ENCODE peak calls at places on chromosomes 3 and 15, in seven cellular contexts. Y is IMR-90, D is neuronal stem cell, C is mesenchymal stem cell, Z is mesendoderm, T is H1, I is trophoblast cell. K is an unnamed sample.

GRCh38 chr15:100222349-100222715 is 119.4 kb downstream of the ADAMTS17 start:
- DNase-seq in C (no peak), T (no peak), Z (no peak), I (no peak), Y (no peak), D (no peak), K (no peak)

GRCh38 chr15:67813104-67813634 is 12.1 kb upstream of the SKOR1 start:
- DNase-seq in T (no peak), I (no peak), Z (no peak), D (no peak), C (no peak), Y (no peak), K (peak; percentile 25)

GRCh38 chr3:128469584-128469983 is 2.9 kb upstream of the DNAJB8 start:
- DNase-seq in Z (no peak), C (no peak), T (no peak), Y (no peak), I (no peak), D (no peak), K (no peak)

GRCh38 chr3:114290911-114291901 is 2.6 kb upstream of the TIGIT start:
- DNase-seq in Y (peak; percentile 37), C (peak; percentile 49), D (peak; percentile 79), T (peak; percentile 88), I (peak; percentile 51), Z (peak; percentile 96), K (peak; percentile 95)

GRCh38 chr3:119098620-119099222 is 47.2 kb upstream of the TEX55 start:
- DNase-seq in Z (peak; percentile 26), I (peak; percentile 83), C (peak; percentile 26), Y (peak; percentile 40), T (no peak), D (peak; percentile 37), K (no peak)

GRCh38 chr3:176357891-176358290 is 839.4 kb downstream of the TBL1XR1 start:
- DNase-seq in I (no peak), Y (no peak), Z (no peak), T (no peak), C (no peak), D (no peak), K (no peak)

GRCh38 chr3:3200632-3201212 is 21.2 kb upstream of the CRBN start:
- DNase-seq in D (peak; percentile 58), C (peak; percentile 63), Z (peak; percentile 84), Y (peak; percentile 62), T (no peak), I (peak; percentile 90), K (peak; percentile 50)

GRCh38 chr15:22902046-22902445 is 63.6 kb downstream of the NIPA2 start:
- DNase-seq in I (no peak), D (no peak), Y (no peak), T (no peak), C (no peak), Z (no peak), K (no peak)

GRCh38 chr3:151075869-151076573 is 9.4 kb upstream of the MED12L start:
- DNase-seq in Z (no peak), D (no peak), I (no peak), T (no peak), C (no peak), Y (no peak), K (no peak)

GRCh38 chr3:31137718-31138465 is 243.4 kb upstream of the GADL1 start:
- DNase-seq in I (no peak), Y (no peak), C (no peak), D (no peak), Z (no peak), T (no peak), K (no peak)

GRCh38 chr15:57505949-57506391 is 85.7 kb upstream of the MYZAP start:
- DNase-seq in Z (no peak), Y (no peak), T (no peak), D (no peak), C (peak; percentile 35), I (peak; percentile 97), K (no peak)

GRCh38 chr3:170967682-170968081 is 58.8 kb downstream of the SLC2A2 start:
- DNase-seq in D (no peak), I (no peak), Z (no peak), Y (no peak), T (no peak), C (no peak), K (no peak)

GRCh38 chr3:45179163-45179562 is 33.0 kb upstream of the CDCP1 start:
- DNase-seq in Z (peak; percentile 42), C (no peak), D (no peak), I (no peak), T (no peak), Y (no peak), K (no peak)

GRCh38 chr15:71638876-71639275 is 171.5 kb upstream of the NR2E3 start:
- DNase-seq in T (no peak), C (no peak), D (no peak), I (no peak), Y (no peak), Z (no peak), K (no peak)

GRCh38 chr3:99394831-99395733 is 243.3 kb upstream of the COL8A1 start:
- DNase-seq in I (peak; percentile 68), C (peak; percentile 80), Z (no peak), Y (peak; percentile 89), T (no peak), D (no peak), K (no peak)

GRCh38 chr3:59995563-59995962 is 945.7 kb upstream of the CFAP20DC start:
- DNase-seq in Y (no peak), Z (no peak), C (no peak), T (no peak), I (no peak), D (no peak), K (no peak)

GRCh38 chr3:99659032-99659431 is 20.6 kb downstream of the COL8A1 start:
- DNase-seq in Z (no peak), I (peak; percentile 46), C (peak; percentile 100), D (no peak), Y (peak; percentile 100), T (no peak), K (no peak)

GRCh38 chr15:39756806-39757522 is 25.7 kb downstream of the FSIP1 start:
- DNase-seq in Y (peak; percentile 83), D (peak; percentile 62), I (peak; percentile 88), T (no peak), C (peak; percentile 67), Z (peak; percentile 57), K (no peak)

GRCh38 chr3:72152551-72153476 is 367.9 kb upstream of the PROK2 start:
- DNase-seq in C (peak; percentile 70), Z (no peak), T (no peak), Y (peak; percentile 69), I (no peak), D (no peak), K (no peak)

GRCh38 chr3:61568127-61568526 is 6.8 kb downstream of the PTPRG start:
- DNase-seq in C (no peak), D (no peak), T (no peak), Z (no peak), Y (no peak), I (no peak), K (no peak)
- H3K18ac ChIP-seq in C (no peak overlapping the region), D (no peak overlapping the region), T (no peak overlapping the region), Z (no peak overlapping the region), Y (no peak overlapping the region), I (no peak overlapping the region), K (no peak overlapping the region)

GRCh38 chr3:8629151-8630021 is 15.2 kb downstream of the SSUH2 start:
- DNase-seq in T (no peak), D (no peak), Y (peak; percentile 86), Z (peak; percentile 41), I (peak; percentile 98), C (peak; percentile 91), K (no peak)

GRCh38 chr3:8625991-8626390 is 18.6 kb downstream of the SSUH2 start:
- DNase-seq in I (peak; percentile 65), C (peak; percentile 43), Y (peak; percentile 54), Z (peak; percentile 35), T (no peak), D (no peak), K (no peak)

GRCh38 chr3:8624612-8625011 is 20.0 kb downstream of the SSUH2 start:
- DNase-seq in C (no peak), I (no peak), D (no peak), T (no peak), Z (no peak), Y (no peak), K (no peak)

GRCh38 chr3:8627949-8628348 is 16.6 kb downstream of the SSUH2 start:
- DNase-seq in Z (no peak), Y (no peak), C (no peak), I (no peak), D (no peak), T (no peak), K (no peak)

DNA sequence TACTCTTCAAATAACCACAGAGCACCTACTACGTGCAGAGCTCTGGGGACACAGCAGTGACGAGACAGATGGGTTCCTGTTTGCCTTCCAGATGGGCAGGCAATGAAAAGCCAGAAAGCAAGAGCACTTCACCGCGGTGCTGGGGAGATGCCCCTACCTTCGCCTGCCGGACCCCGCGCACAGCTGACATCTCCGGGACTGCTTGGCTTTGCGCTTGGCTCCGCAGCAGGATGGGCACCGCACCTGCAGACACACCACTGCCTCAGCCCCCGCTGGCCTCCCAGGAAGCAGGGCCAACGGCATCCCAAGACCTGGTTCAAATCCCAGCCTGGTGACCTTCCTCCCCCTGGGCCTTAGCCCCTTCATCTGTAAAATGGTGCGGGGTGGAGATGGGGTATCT is 17.1 kb downstream of the SSUH2 start:
- DNase-seq in Z (no peak), Y (no peak), T (no peak), D (no peak), I (no peak), C (no peak), K (no peak)
- H3K18ac ChIP-seq in Z (no peak overlapping the region), Y (no peak overlapping the region), T (no peak overlapping the region), D (no peak overlapping the region), I (no peak overlapping the region), C (no peak overlapping the region), K (no peak overlapping the region)

DNA sequence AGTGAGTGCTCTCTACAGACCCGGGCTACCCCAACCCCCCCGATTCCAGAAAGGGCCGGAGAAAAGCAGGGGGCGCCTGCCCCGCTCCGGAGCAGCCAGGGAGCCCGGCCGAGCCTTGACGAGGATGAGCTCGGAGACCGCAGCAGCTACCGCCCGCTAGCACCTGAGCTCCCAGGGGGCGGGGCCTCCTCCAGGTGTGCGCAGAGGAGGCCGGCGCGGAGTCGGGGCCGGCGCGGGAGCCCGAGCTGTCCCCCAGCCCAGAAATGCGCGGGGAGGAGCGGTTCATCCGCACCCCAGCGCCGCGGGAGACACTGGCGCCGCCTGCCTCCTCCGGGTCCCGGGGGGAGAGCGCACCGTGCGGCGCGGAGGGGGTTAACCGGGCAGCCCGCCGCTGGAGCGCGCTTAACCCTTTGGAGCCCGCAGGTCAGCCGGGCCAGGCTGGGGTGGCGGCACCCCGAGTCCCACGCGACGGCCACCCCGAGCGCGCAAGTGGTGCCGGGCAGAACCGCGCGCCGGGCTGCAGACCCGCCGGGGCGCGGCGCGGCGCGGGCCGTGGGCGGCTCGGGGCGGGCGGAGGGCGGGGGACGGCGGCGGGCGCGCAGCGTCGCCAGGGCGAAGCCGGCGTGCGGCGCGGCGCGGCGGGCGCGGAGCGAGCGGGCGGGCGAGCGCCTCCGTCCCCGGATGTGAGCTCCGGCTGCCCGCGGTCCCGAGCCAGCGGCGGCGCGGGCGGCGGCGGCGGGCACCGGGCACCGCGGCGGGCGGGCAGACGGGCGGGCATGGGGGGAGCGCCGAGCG is at the start of gene CACNA1D:
- DNase-seq in I (peak; percentile 58), T (peak; percentile 50), D (no peak), Z (peak; percentile 64), Y (no peak), C (no peak), K (peak; percentile 91)
- H3K18ac ChIP-seq in I (no peak within 1 kb of the TSS), T (peak within 1 kb of the TSS; percentile 19), D (peak within 1 kb of the TSS; percentile 76), Z (peak within 1 kb of the TSS; percentile 69), Y (no peak within 1 kb of the TSS), C (no peak within 1 kb of the TSS), K (peak within 1 kb of the TSS; percentile 50)

DNA sequence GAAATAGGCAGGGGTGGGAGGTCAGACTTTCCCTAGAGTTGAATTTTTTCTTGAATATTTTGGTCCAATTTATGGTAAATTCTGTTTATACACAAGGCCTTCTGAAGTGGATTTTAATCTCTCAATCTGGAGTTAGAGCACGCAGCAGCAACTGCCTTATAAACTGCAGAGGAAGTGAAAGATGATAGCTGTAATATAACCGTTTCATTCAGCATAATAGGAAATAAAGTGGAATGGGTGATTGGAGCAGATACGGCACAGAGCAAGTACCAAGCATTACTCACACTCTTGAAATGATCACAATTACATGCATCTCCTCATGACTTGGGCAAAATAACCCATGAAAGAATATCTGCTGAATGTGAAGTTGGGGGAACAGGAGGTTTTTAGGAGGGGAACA is 106.8 kb downstream of the ARRDC4 start:
- DNase-seq in C (no peak), T (no peak), I (no peak), D (no peak), Z (no peak), Y (peak; percentile 4), K (no peak)
- H3K18ac ChIP-seq in C (no peak overlapping the region), T (no peak overlapping the region), I (no peak overlapping the region), D (no peak overlapping the region), Z (no peak overlapping the region), Y (no peak overlapping the region), K (no peak overlapping the region)

K was measured in H9.